ENCODE peak calls at places on chromosomes 3 and 15, in nine cellular contexts. One of them, this sample, is unnamed.

GRCh38 chr15:93209690-93210425 is 120.8 kb upstream of the RGMA start:
- DNase-seq in stimulated activated effector memory CD8-positive, alpha-beta T cell treated with anti-CD3 and anti-CD28 coated beads, Interleukin-12 subunit alpha, Interleukin-12 subunit beta, amount 100 ng/mL, for 72 hours: peak
- DNase-seq in HFF-Myc: no peak
- DNase-seq in NCI-H1048: no peak
- DNase-seq in stimulated activated CD4-positive, alpha-beta T cell treated with anti-CD3 and anti-CD28 coated beads, Interleukin-15, amount 100 ng/mL, for 1 hour: no peak
- DNase-seq in tibial nerve: no peak
- DNase-seq in OCI-M1: no peak
- DNase-seq in T-helper 2 cell: no peak
- DNase-seq in mucosa of gallbladder: no peak
- DNase-seq in this sample: no peak

GRCh38 chr3:194134757-194135515 is 1.0 kb upstream of the HES1 start:
- DNase-seq in tibial nerve: peak
- DNase-seq in OCI-M1: peak
- DNase-seq in stimulated activated effector memory CD8-positive, alpha-beta T cell treated with anti-CD3 and anti-CD28 coated beads, Interleukin-12 subunit alpha, Interleukin-12 subunit beta, amount 100 ng/mL, for 72 hours: peak
- DNase-seq in stimulated activated CD4-positive, alpha-beta T cell treated with anti-CD3 and anti-CD28 coated beads, Interleukin-15, amount 100 ng/mL, for 1 hour: peak
- DNase-seq in mucosa of gallbladder: peak
- DNase-seq in T-helper 2 cell: peak
- DNase-seq in HFF-Myc: no peak
- DNase-seq in NCI-H1048: peak
- DNase-seq in this sample: peak

GRCh38 chr15:24858737-24859601 is 95.8 kb upstream of the SNRPN start:
- DNase-seq in stimulated activated effector memory CD8-positive, alpha-beta T cell treated with anti-CD3 and anti-CD28 coated beads, Interleukin-12 subunit alpha, Interleukin-12 subunit beta, amount 100 ng/mL, for 72 hours: no peak
- DNase-seq in T-helper 2 cell: no peak
- DNase-seq in NCI-H1048: no peak
- DNase-seq in stimulated activated CD4-positive, alpha-beta T cell treated with anti-CD3 and anti-CD28 coated beads, Interleukin-15, amount 100 ng/mL, for 1 hour: no peak
- DNase-seq in tibial nerve: no peak
- DNase-seq in OCI-M1: no peak
- DNase-seq in mucosa of gallbladder: no peak
- DNase-seq in HFF-Myc: no peak
- DNase-seq in this sample: no peak

GRCh38 chr3:48684480-48685143 is 1.1 kb downstream of the NCKIPSD start:
- DNase-seq in HFF-Myc: no peak
- DNase-seq in mucosa of gallbladder: peak
- DNase-seq in stimulated activated effector memory CD8-positive, alpha-beta T cell treated with anti-CD3 and anti-CD28 coated beads, Interleukin-12 subunit alpha, Interleukin-12 subunit beta, amount 100 ng/mL, for 72 hours: peak
- DNase-seq in OCI-M1: peak
- DNase-seq in tibial nerve: no peak
- DNase-seq in NCI-H1048: no peak
- DNase-seq in T-helper 2 cell: no peak
- DNase-seq in stimulated activated CD4-positive, alpha-beta T cell treated with anti-CD3 and anti-CD28 coated beads, Interleukin-15, amount 100 ng/mL, for 1 hour: no peak
- DNase-seq in this sample: peak

GRCh38 chr3:157027861-157028745 is 131.8 kb downstream of the CCNL1 start:
- DNase-seq in HFF-Myc: no peak
- DNase-seq in NCI-H1048: no peak
- DNase-seq in stimulated activated effector memory CD8-positive, alpha-beta T cell treated with anti-CD3 and anti-CD28 coated beads, Interleukin-12 subunit alpha, Interleukin-12 subunit beta, amount 100 ng/mL, for 72 hours: no peak
- DNase-seq in stimulated activated CD4-positive, alpha-beta T cell treated with anti-CD3 and anti-CD28 coated beads, Interleukin-15, amount 100 ng/mL, for 1 hour: no peak
- DNase-seq in tibial nerve: no peak
- DNase-seq in T-helper 2 cell: no peak
- DNase-seq in mucosa of gallbladder: no peak
- DNase-seq in OCI-M1: no peak
- DNase-seq in this sample: no peak

GRCh38 chr3:36418296-36418695 is 38.0 kb downstream of the STAC start:
- DNase-seq in tibial nerve: no peak
- DNase-seq in OCI-M1: no peak
- DNase-seq in HFF-Myc: no peak
- DNase-seq in stimulated activated effector memory CD8-positive, alpha-beta T cell treated with anti-CD3 and anti-CD28 coated beads, Interleukin-12 subunit alpha, Interleukin-12 subunit beta, amount 100 ng/mL, for 72 hours: no peak
- DNase-seq in mucosa of gallbladder: no peak
- DNase-seq in stimulated activated CD4-positive, alpha-beta T cell treated with anti-CD3 and anti-CD28 coated beads, Interleukin-15, amount 100 ng/mL, for 1 hour: no peak
- DNase-seq in T-helper 2 cell: no peak
- DNase-seq in NCI-H1048: no peak
- DNase-seq in this sample: no peak

GRCh38 chr15:85694086-85694485 is 100.6 kb downstream of the KLHL25 start:
- DNase-seq in stimulated activated CD4-positive, alpha-beta T cell treated with anti-CD3 and anti-CD28 coated beads, Interleukin-15, amount 100 ng/mL, for 1 hour: no peak
- DNase-seq in T-helper 2 cell: no peak
- DNase-seq in HFF-Myc: no peak
- DNase-seq in OCI-M1: peak
- DNase-seq in mucosa of gallbladder: no peak
- DNase-seq in tibial nerve: no peak
- DNase-seq in stimulated activated effector memory CD8-positive, alpha-beta T cell treated with anti-CD3 and anti-CD28 coated beads, Interleukin-12 subunit alpha, Interleukin-12 subunit beta, amount 100 ng/mL, for 72 hours: no peak
- DNase-seq in NCI-H1048: no peak
- DNase-seq in this sample: peak

GRCh38 chr15:80999623-81000036 is 1.1 kb upstream of the TLNRD1 start:
- DNase-seq in tibial nerve: no peak
- DNase-seq in stimulated activated CD4-positive, alpha-beta T cell treated with anti-CD3 and anti-CD28 coated beads, Interleukin-15, amount 100 ng/mL, for 1 hour: no peak
- DNase-seq in NCI-H1048: no peak
- DNase-seq in T-helper 2 cell: peak
- DNase-seq in OCI-M1: peak
- DNase-seq in HFF-Myc: no peak
- DNase-seq in mucosa of gallbladder: no peak
- DNase-seq in stimulated activated effector memory CD8-positive, alpha-beta T cell treated with anti-CD3 and anti-CD28 coated beads, Interleukin-12 subunit alpha, Interleukin-12 subunit beta, amount 100 ng/mL, for 72 hours: peak
- DNase-seq in this sample: no peak

GRCh38 chr3:29145370-29145769 is 135.5 kb upstream of the RBMS3 start:
- DNase-seq in NCI-H1048: no peak
- DNase-seq in HFF-Myc: no peak
- DNase-seq in T-helper 2 cell: no peak
- DNase-seq in stimulated activated effector memory CD8-positive, alpha-beta T cell treated with anti-CD3 and anti-CD28 coated beads, Interleukin-12 subunit alpha, Interleukin-12 subunit beta, amount 100 ng/mL, for 72 hours: no peak
- DNase-seq in mucosa of gallbladder: no peak
- DNase-seq in stimulated activated CD4-positive, alpha-beta T cell treated with anti-CD3 and anti-CD28 coated beads, Interleukin-15, amount 100 ng/mL, for 1 hour: no peak
- DNase-seq in OCI-M1: no peak
- DNase-seq in tibial nerve: no peak
- DNase-seq in this sample: no peak

GRCh38 chr3:64916192-64916798 is 228.5 kb upstream of the ADAMTS9 start:
- DNase-seq in mucosa of gallbladder: no peak
- DNase-seq in stimulated activated CD4-positive, alpha-beta T cell treated with anti-CD3 and anti-CD28 coated beads, Interleukin-15, amount 100 ng/mL, for 1 hour: no peak
- DNase-seq in OCI-M1: no peak
- DNase-seq in T-helper 2 cell: no peak
- DNase-seq in HFF-Myc: no peak
- DNase-seq in NCI-H1048: no peak
- DNase-seq in stimulated activated effector memory CD8-positive, alpha-beta T cell treated with anti-CD3 and anti-CD28 coated beads, Interleukin-12 subunit alpha, Interleukin-12 subunit beta, amount 100 ng/mL, for 72 hours: no peak
- DNase-seq in tibial nerve: no peak
- DNase-seq in this sample: peak

GRCh38 chr15:93980149-93980911 is 251.0 kb upstream of the MCTP2 start:
- DNase-seq in tibial nerve: peak
- DNase-seq in NCI-H1048: no peak
- DNase-seq in mucosa of gallbladder: no peak
- DNase-seq in stimulated activated CD4-positive, alpha-beta T cell treated with anti-CD3 and anti-CD28 coated beads, Interleukin-15, amount 100 ng/mL, for 1 hour: no peak
- DNase-seq in stimulated activated effector memory CD8-positive, alpha-beta T cell treated with anti-CD3 and anti-CD28 coated beads, Interleukin-12 subunit alpha, Interleukin-12 subunit beta, amount 100 ng/mL, for 72 hours: no peak
- DNase-seq in OCI-M1: no peak
- DNase-seq in HFF-Myc: no peak
- DNase-seq in T-helper 2 cell: no peak
- DNase-seq in this sample: no peak

GRCh38 chr3:194425399-194425798 is 26.3 kb upstream of the GP5 start:
- DNase-seq in HFF-Myc: no peak
- DNase-seq in T-helper 2 cell: no peak
- DNase-seq in stimulated activated CD4-positive, alpha-beta T cell treated with anti-CD3 and anti-CD28 coated beads, Interleukin-15, amount 100 ng/mL, for 1 hour: no peak
- DNase-seq in mucosa of gallbladder: no peak
- DNase-seq in NCI-H1048: no peak
- DNase-seq in stimulated activated effector memory CD8-positive, alpha-beta T cell treated with anti-CD3 and anti-CD28 coated beads, Interleukin-12 subunit alpha, Interleukin-12 subunit beta, amount 100 ng/mL, for 72 hours: no peak
- DNase-seq in OCI-M1: no peak
- DNase-seq in tibial nerve: no peak
- DNase-seq in this sample: no peak

GRCh38 chr3:79973917-79974595 is 206.3 kb upstream of the ROBO1 start:
- DNase-seq in T-helper 2 cell: no peak
- DNase-seq in mucosa of gallbladder: no peak
- DNase-seq in HFF-Myc: no peak
- DNase-seq in tibial nerve: no peak
- DNase-seq in stimulated activated CD4-positive, alpha-beta T cell treated with anti-CD3 and anti-CD28 coated beads, Interleukin-15, amount 100 ng/mL, for 1 hour: no peak
- DNase-seq in OCI-M1: no peak
- DNase-seq in stimulated activated effector memory CD8-positive, alpha-beta T cell treated with anti-CD3 and anti-CD28 coated beads, Interleukin-12 subunit alpha, Interleukin-12 subunit beta, amount 100 ng/mL, for 72 hours: no peak
- DNase-seq in NCI-H1048: no peak
- DNase-seq in this sample: no peak

GRCh38 chr15:22839046-22839705 is 710 bp downstream of the NIPA2 start:
- DNase-seq in NCI-H1048: no peak
- DNase-seq in T-helper 2 cell: no peak
- DNase-seq in HFF-Myc: no peak
- DNase-seq in stimulated activated effector memory CD8-positive, alpha-beta T cell treated with anti-CD3 and anti-CD28 coated beads, Interleukin-12 subunit alpha, Interleukin-12 subunit beta, amount 100 ng/mL, for 72 hours: no peak
- DNase-seq in tibial nerve: no peak
- DNase-seq in OCI-M1: peak
- DNase-seq in stimulated activated CD4-positive, alpha-beta T cell treated with anti-CD3 and anti-CD28 coated beads, Interleukin-15, amount 100 ng/mL, for 1 hour: no peak
- DNase-seq in mucosa of gallbladder: no peak
- DNase-seq in this sample: no peak

GRCh38 chr15:48459571-48460461 is 128.6 kb downstream of the DUT start:
- DNase-seq in tibial nerve: peak
- DNase-seq in NCI-H1048: no peak
- DNase-seq in stimulated activated effector memory CD8-positive, alpha-beta T cell treated with anti-CD3 and anti-CD28 coated beads, Interleukin-12 subunit alpha, Interleukin-12 subunit beta, amount 100 ng/mL, for 72 hours: no peak
- DNase-seq in mucosa of gallbladder: no peak
- DNase-seq in T-helper 2 cell: no peak
- DNase-seq in HFF-Myc: peak
- DNase-seq in OCI-M1: no peak
- DNase-seq in stimulated activated CD4-positive, alpha-beta T cell treated with anti-CD3 and anti-CD28 coated beads, Interleukin-15, amount 100 ng/mL, for 1 hour: no peak
- DNase-seq in this sample: peak

GRCh38 chr3:42300013-42300412 is 34.0 kb upstream of the CCK start:
- DNase-seq in HFF-Myc: peak
- DNase-seq in NCI-H1048: no peak
- DNase-seq in stimulated activated CD4-positive, alpha-beta T cell treated with anti-CD3 and anti-CD28 coated beads, Interleukin-15, amount 100 ng/mL, for 1 hour: no peak
- DNase-seq in tibial nerve: no peak
- DNase-seq in OCI-M1: peak
- DNase-seq in T-helper 2 cell: no peak
- DNase-seq in stimulated activated effector memory CD8-positive, alpha-beta T cell treated with anti-CD3 and anti-CD28 coated beads, Interleukin-12 subunit alpha, Interleukin-12 subunit beta, amount 100 ng/mL, for 72 hours: no peak
- DNase-seq in mucosa of gallbladder: peak
- DNase-seq in this sample: peak

GRCh38 chr3:58117561-58118305 is 93.0 kb downstream of the DNASE1L3 start:
- DNase-seq in stimulated activated effector memory CD8-positive, alpha-beta T cell treated with anti-CD3 and anti-CD28 coated beads, Interleukin-12 subunit alpha, Interleukin-12 subunit beta, amount 100 ng/mL, for 72 hours: no peak
- DNase-seq in HFF-Myc: no peak
- DNase-seq in stimulated activated CD4-positive, alpha-beta T cell treated with anti-CD3 and anti-CD28 coated beads, Interleukin-15, amount 100 ng/mL, for 1 hour: no peak
- DNase-seq in T-helper 2 cell: no peak
- DNase-seq in tibial nerve: peak
- DNase-seq in mucosa of gallbladder: peak
- DNase-seq in OCI-M1: no peak
- DNase-seq in NCI-H1048: no peak
- DNase-seq in this sample: peak

GRCh38 chr15:62164500-62165028 is 521 bp downstream of the C2CD4B start:
- DNase-seq in NCI-H1048: no peak
- DNase-seq in tibial nerve: no peak
- DNase-seq in stimulated activated CD4-positive, alpha-beta T cell treated with anti-CD3 and anti-CD28 coated beads, Interleukin-15, amount 100 ng/mL, for 1 hour: no peak
- DNase-seq in mucosa of gallbladder: no peak
- DNase-seq in OCI-M1: no peak
- DNase-seq in T-helper 2 cell: no peak
- DNase-seq in HFF-Myc: no peak
- DNase-seq in stimulated activated effector memory CD8-positive, alpha-beta T cell treated with anti-CD3 and anti-CD28 coated beads, Interleukin-12 subunit alpha, Interleukin-12 subunit beta, amount 100 ng/mL, for 72 hours: no peak
- DNase-seq in this sample: no peak

GRCh38 chr3:44476181-44476599 is 1.3 kb downstream of the ZNF445 start:
- DNase-seq in HFF-Myc: no peak
- DNase-seq in OCI-M1: peak
- DNase-seq in stimulated activated CD4-positive, alpha-beta T cell treated with anti-CD3 and anti-CD28 coated beads, Interleukin-15, amount 100 ng/mL, for 1 hour: no peak
- DNase-seq in T-helper 2 cell: no peak
- DNase-seq in stimulated activated effector memory CD8-positive, alpha-beta T cell treated with anti-CD3 and anti-CD28 coated beads, Interleukin-12 subunit alpha, Interleukin-12 subunit beta, amount 100 ng/mL, for 72 hours: no peak
- DNase-seq in mucosa of gallbladder: no peak
- DNase-seq in tibial nerve: no peak
- DNase-seq in NCI-H1048: no peak
- DNase-seq in this sample: no peak

GRCh38 chr3:45929042-45929679 is 14.1 kb upstream of the CXCR6 start:
- DNase-seq in mucosa of gallbladder: no peak
- DNase-seq in NCI-H1048: no peak
- DNase-seq in T-helper 2 cell: peak
- DNase-seq in tibial nerve: peak
- DNase-seq in stimulated activated effector memory CD8-positive, alpha-beta T cell treated with anti-CD3 and anti-CD28 coated beads, Interleukin-12 subunit alpha, Interleukin-12 subunit beta, amount 100 ng/mL, for 72 hours: peak
- DNase-seq in OCI-M1: peak
- DNase-seq in HFF-Myc: no peak
- DNase-seq in stimulated activated CD4-positive, alpha-beta T cell treated with anti-CD3 and anti-CD28 coated beads, Interleukin-15, amount 100 ng/mL, for 1 hour: peak
- DNase-seq in this sample: no peak

GRCh38 chr15:27527490-27528067 is 556.6 kb downstream of the GABRG3 start:
- DNase-seq in stimulated activated effector memory CD8-positive, alpha-beta T cell treated with anti-CD3 and anti-CD28 coated beads, Interleukin-12 subunit alpha, Interleukin-12 subunit beta, amount 100 ng/mL, for 72 hours: no peak
- DNase-seq in mucosa of gallbladder: no peak
- DNase-seq in tibial nerve: no peak
- DNase-seq in T-helper 2 cell: no peak
- DNase-seq in NCI-H1048: no peak
- DNase-seq in stimulated activated CD4-positive, alpha-beta T cell treated with anti-CD3 and anti-CD28 coated beads, Interleukin-15, amount 100 ng/mL, for 1 hour: no peak
- DNase-seq in OCI-M1: no peak
- DNase-seq in HFF-Myc: no peak
- DNase-seq in this sample: no peak

GRCh38 chr3:139136459-139137190 is 91.9 kb upstream of the PRR23C start:
- DNase-seq in NCI-H1048: no peak
- DNase-seq in OCI-M1: no peak
- DNase-seq in mucosa of gallbladder: no peak
- DNase-seq in T-helper 2 cell: no peak
- DNase-seq in stimulated activated effector memory CD8-positive, alpha-beta T cell treated with anti-CD3 and anti-CD28 coated beads, Interleukin-12 subunit alpha, Interleukin-12 subunit beta, amount 100 ng/mL, for 72 hours: no peak
- DNase-seq in HFF-Myc: no peak
- DNase-seq in stimulated activated CD4-positive, alpha-beta T cell treated with anti-CD3 and anti-CD28 coated beads, Interleukin-15, amount 100 ng/mL, for 1 hour: no peak
- DNase-seq in tibial nerve: no peak
- DNase-seq in this sample: no peak

GRCh38 chr3:20668411-20668810 is 482.4 kb upstream of the SGO1 start:
- DNase-seq in NCI-H1048: no peak
- DNase-seq in OCI-M1: peak
- DNase-seq in stimulated activated effector memory CD8-positive, alpha-beta T cell treated with anti-CD3 and anti-CD28 coated beads, Interleukin-12 subunit alpha, Interleukin-12 subunit beta, amount 100 ng/mL, for 72 hours: no peak
- DNase-seq in tibial nerve: no peak
- DNase-seq in stimulated activated CD4-positive, alpha-beta T cell treated with anti-CD3 and anti-CD28 coated beads, Interleukin-15, amount 100 ng/mL, for 1 hour: no peak
- DNase-seq in HFF-Myc: no peak
- DNase-seq in T-helper 2 cell: no peak
- DNase-seq in mucosa of gallbladder: no peak
- DNase-seq in this sample: no peak

This sample was measured in thyroid gland.